ENCODE peak calls at places on chromosomes 2 and 18, in nine cellular contexts. One of them, this sample, is unnamed.

GRCh38 chr2:195864316-195864715 is 204.3 kb downstream of the DNAH7 start:
- DNase-seq in renal cortical epithelial cell: no peak
- DNase-seq in AG04450: no peak
- DNase-seq in AG20443: no peak
- DNase-seq in NCI-H1436: no peak
- DNase-seq in IMR-90: no peak
- DNase-seq in T-helper 17 cell: no peak
- DNase-seq in sciatic nerve: no peak
- DNase-seq in Calu3: no peak
- DNase-seq in this sample: no peak

GRCh38 chr2:226048625-226049024 is 649.1 kb downstream of the NYAP2 start:
- DNase-seq in renal cortical epithelial cell: peak
- DNase-seq in AG04450: peak
- DNase-seq in AG20443: peak
- DNase-seq in NCI-H1436: no peak
- DNase-seq in IMR-90: peak
- DNase-seq in T-helper 17 cell: no peak
- DNase-seq in sciatic nerve: no peak
- DNase-seq in Calu3: peak
- DNase-seq in this sample: no peak

GRCh38 chr2:85705680-85706039 is 11.5 kb downstream of the GNLY start:
- DNase-seq in renal cortical epithelial cell: peak
- DNase-seq in AG04450: peak
- DNase-seq in AG20443: peak
- DNase-seq in NCI-H1436: no peak
- DNase-seq in IMR-90: peak
- DNase-seq in T-helper 17 cell: no peak
- DNase-seq in sciatic nerve: no peak
- DNase-seq in Calu3: peak
- DNase-seq in this sample: no peak

GRCh38 chr2:3630631-3631030 is 27.4 kb upstream of the ALLC start:
- DNase-seq in renal cortical epithelial cell: no peak
- DNase-seq in AG04450: no peak
- DNase-seq in AG20443: no peak
- DNase-seq in NCI-H1436: no peak
- DNase-seq in IMR-90: no peak
- DNase-seq in T-helper 17 cell: no peak
- DNase-seq in sciatic nerve: peak
- DNase-seq in Calu3: no peak
- DNase-seq in this sample: no peak

GRCh38 chr2:113407446-113408099 is 29.9 kb upstream of the ZNG1B start:
- DNase-seq in renal cortical epithelial cell: peak
- DNase-seq in AG04450: no peak
- DNase-seq in AG20443: no peak
- DNase-seq in NCI-H1436: no peak
- DNase-seq in IMR-90: peak
- DNase-seq in T-helper 17 cell: no peak
- DNase-seq in sciatic nerve: no peak
- DNase-seq in Calu3: no peak
- DNase-seq in this sample: no peak

GRCh38 chr2:85655961-85656403 is 12.0 kb downstream of the SFTPB start:
- DNase-seq in renal cortical epithelial cell: peak
- DNase-seq in AG04450: no peak
- DNase-seq in AG20443: peak
- DNase-seq in NCI-H1436: no peak
- DNase-seq in IMR-90: peak
- DNase-seq in T-helper 17 cell: no peak
- DNase-seq in sciatic nerve: no peak
- DNase-seq in Calu3: no peak
- DNase-seq in this sample: no peak

GRCh38 chr2:47741101-47741500 is 41.8 kb upstream of the MSH6 start:
- DNase-seq in renal cortical epithelial cell: no peak
- DNase-seq in AG04450: no peak
- DNase-seq in AG20443: no peak
- DNase-seq in NCI-H1436: no peak
- DNase-seq in IMR-90: no peak
- DNase-seq in T-helper 17 cell: no peak
- DNase-seq in sciatic nerve: no peak
- DNase-seq in Calu3: no peak
- DNase-seq in this sample: no peak

GRCh38 chr2:224059178-224059577 is 20.1 kb upstream of the SERPINE2 start:
- DNase-seq in renal cortical epithelial cell: no peak
- DNase-seq in AG04450: no peak
- DNase-seq in AG20443: no peak
- DNase-seq in NCI-H1436: no peak
- DNase-seq in IMR-90: no peak
- DNase-seq in T-helper 17 cell: no peak
- DNase-seq in sciatic nerve: no peak
- DNase-seq in Calu3: no peak
- DNase-seq in this sample: no peak

GRCh38 chr18:43805646-43806194 is 528.4 kb upstream of the SYT4 start:
- DNase-seq in renal cortical epithelial cell: peak
- DNase-seq in AG04450: no peak
- DNase-seq in AG20443: no peak
- DNase-seq in NCI-H1436: peak
- DNase-seq in IMR-90: no peak
- DNase-seq in T-helper 17 cell: no peak
- DNase-seq in sciatic nerve: no peak
- DNase-seq in Calu3: no peak
- DNase-seq in this sample: no peak

GRCh38 chr2:238709324-238709723 is 138.6 kb upstream of the TWIST2 start:
- DNase-seq in renal cortical epithelial cell: no peak
- DNase-seq in AG04450: no peak
- DNase-seq in AG20443: no peak
- DNase-seq in NCI-H1436: no peak
- DNase-seq in IMR-90: no peak
- DNase-seq in T-helper 17 cell: no peak
- DNase-seq in sciatic nerve: no peak
- DNase-seq in Calu3: no peak
- DNase-seq in this sample: no peak

GRCh38 chr2:239025081-239025801 is 177.4 kb downstream of the TWIST2 start:
- DNase-seq in renal cortical epithelial cell: peak
- DNase-seq in AG04450: no peak
- DNase-seq in AG20443: peak
- DNase-seq in NCI-H1436: no peak
- DNase-seq in IMR-90: peak
- DNase-seq in T-helper 17 cell: no peak
- DNase-seq in sciatic nerve: no peak
- DNase-seq in Calu3: no peak
- DNase-seq in this sample: no peak

This sample was measured in chondrocyte.